ENCODE peak calls at places on chromosomes 11 and 22, in six cellular contexts. One of them, this sample, is unnamed. For H3K4me1, the result is how much of the 10 kb centered on the place peaks cover.

GRCh38 chr22:36330655-36331305 is 57.0 kb downstream of the MYH9 start:
- DNase-seq in body of pancreas: no peak
- DNase-seq in upper lobe of right lung: no peak
- DNase-seq in adrenal gland: no peak
- DNase-seq in heart right ventricle: peak
- DNase-seq in CD8-positive, alpha-beta memory T cell: no peak
- DNase-seq in this sample: no peak

GRCh38 chr11:3000032-3000961 is 8.2 kb upstream of the NAP1L4 start:
- DNase-seq in body of pancreas: peak
- DNase-seq in upper lobe of right lung: peak
- DNase-seq in adrenal gland: peak
- DNase-seq in heart right ventricle: peak
- DNase-seq in CD8-positive, alpha-beta memory T cell: no peak
- DNase-seq in this sample: no peak

GRCh38 chr11:10429526-10429925 is 25.5 kb upstream of the AMPD3 start:
- DNase-seq in body of pancreas: no peak
- DNase-seq in upper lobe of right lung: no peak
- DNase-seq in adrenal gland: no peak
- DNase-seq in heart right ventricle: no peak
- DNase-seq in CD8-positive, alpha-beta memory T cell: no peak
- DNase-seq in this sample: no peak

GRCh38 chr11:61725632-61726280 is 26.7 kb upstream of the MYRF start:
- DNase-seq in body of pancreas: no peak
- DNase-seq in upper lobe of right lung: no peak
- DNase-seq in adrenal gland: no peak
- DNase-seq in heart right ventricle: no peak
- DNase-seq in CD8-positive, alpha-beta memory T cell: no peak
- DNase-seq in this sample: no peak

GRCh38 chr11:44527476-44527875 is 38.0 kb upstream of the CD82 start:
- DNase-seq in body of pancreas: no peak
- DNase-seq in upper lobe of right lung: no peak
- DNase-seq in adrenal gland: no peak
- DNase-seq in heart right ventricle: no peak
- DNase-seq in CD8-positive, alpha-beta memory T cell: no peak
- DNase-seq in this sample: no peak

GRCh38 chr11:69445131-69445470 is 36.4 kb upstream of the LINC01488 start:
- DNase-seq in body of pancreas: no peak
- DNase-seq in upper lobe of right lung: no peak
- DNase-seq in adrenal gland: no peak
- DNase-seq in heart right ventricle: no peak
- DNase-seq in CD8-positive, alpha-beta memory T cell: peak
- DNase-seq in this sample: no peak

GRCh38 chr11:133549796-133550195 is 17.5 kb upstream of the OPCML start:
- DNase-seq in body of pancreas: no peak
- DNase-seq in upper lobe of right lung: no peak
- DNase-seq in adrenal gland: no peak
- DNase-seq in heart right ventricle: no peak
- DNase-seq in CD8-positive, alpha-beta memory T cell: no peak
- DNase-seq in this sample: no peak

GRCh38 chr22:44341431-44342346 is 28.9 kb upstream of the SHISAL1 start:
- DNase-seq in body of pancreas: no peak
- DNase-seq in upper lobe of right lung: no peak
- DNase-seq in adrenal gland: no peak
- DNase-seq in heart right ventricle: no peak
- DNase-seq in CD8-positive, alpha-beta memory T cell: no peak
- DNase-seq in this sample: no peak

GRCh38 chr22:36910461-36910860 is 3.0 kb upstream of the CSF2RB start:
- DNase-seq in body of pancreas: no peak
- DNase-seq in upper lobe of right lung: no peak
- DNase-seq in adrenal gland: no peak
- DNase-seq in heart right ventricle: no peak
- DNase-seq in CD8-positive, alpha-beta memory T cell: no peak
- DNase-seq in this sample: no peak

GRCh38 chr22:38230108-38230825 is 28.5 kb downstream of the MAFF start:
- DNase-seq in body of pancreas: peak
- DNase-seq in upper lobe of right lung: no peak
- DNase-seq in adrenal gland: no peak
- DNase-seq in heart right ventricle: no peak
- DNase-seq in CD8-positive, alpha-beta memory T cell: peak
- DNase-seq in this sample: no peak

DNA sequence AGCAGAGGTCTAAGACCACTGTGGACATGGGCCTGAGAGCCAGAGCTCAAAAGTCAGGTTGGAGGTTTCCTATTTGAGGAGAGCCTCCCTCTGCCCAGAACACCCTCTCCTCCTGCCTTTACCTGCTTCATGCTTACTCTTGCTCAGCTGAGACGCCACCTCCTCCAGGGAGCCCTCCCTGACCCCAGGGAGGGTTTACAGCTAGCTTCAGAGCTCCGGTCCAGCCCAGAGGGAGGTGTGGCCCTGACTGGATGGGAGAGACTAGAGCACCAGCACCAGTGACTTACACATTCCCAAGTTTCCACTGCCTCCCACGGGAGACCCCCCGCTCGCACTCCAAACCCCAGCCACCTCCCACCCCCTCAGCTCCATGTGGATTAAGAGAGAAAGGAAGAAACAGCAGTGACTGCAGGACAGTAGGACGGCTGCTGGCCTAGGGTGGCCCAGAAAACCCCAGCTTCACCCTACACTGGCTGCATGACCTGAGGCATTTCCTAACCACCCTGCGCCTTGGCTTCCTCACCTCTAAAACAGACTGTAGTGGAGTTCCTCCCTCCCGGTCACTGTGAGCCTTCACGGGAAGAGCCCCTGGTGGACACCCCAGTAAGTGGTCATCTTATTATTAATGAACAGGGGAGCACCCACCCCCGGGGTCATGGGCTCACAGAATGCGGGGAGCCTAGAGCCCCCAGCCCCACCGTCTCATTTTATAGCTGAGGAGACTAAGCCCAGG is 24.5 kb upstream of the PDGFB start:
- DNase-seq in body of pancreas: no peak
- DNase-seq in upper lobe of right lung: no peak
- DNase-seq in adrenal gland: no peak
- DNase-seq in heart right ventricle: no peak
- DNase-seq in CD8-positive, alpha-beta memory T cell: no peak
- DNase-seq in this sample: no peak
- H3K4me1 ChIP-seq in body of pancreas: under half
- H3K4me1 ChIP-seq in upper lobe of right lung: under half
- H3K4me1 ChIP-seq in adrenal gland: under half
- H3K4me1 ChIP-seq in heart right ventricle: under half
- H3K4me1 ChIP-seq in CD8-positive, alpha-beta memory T cell: under half
- H3K4me1 ChIP-seq in this sample: under half

DNA sequence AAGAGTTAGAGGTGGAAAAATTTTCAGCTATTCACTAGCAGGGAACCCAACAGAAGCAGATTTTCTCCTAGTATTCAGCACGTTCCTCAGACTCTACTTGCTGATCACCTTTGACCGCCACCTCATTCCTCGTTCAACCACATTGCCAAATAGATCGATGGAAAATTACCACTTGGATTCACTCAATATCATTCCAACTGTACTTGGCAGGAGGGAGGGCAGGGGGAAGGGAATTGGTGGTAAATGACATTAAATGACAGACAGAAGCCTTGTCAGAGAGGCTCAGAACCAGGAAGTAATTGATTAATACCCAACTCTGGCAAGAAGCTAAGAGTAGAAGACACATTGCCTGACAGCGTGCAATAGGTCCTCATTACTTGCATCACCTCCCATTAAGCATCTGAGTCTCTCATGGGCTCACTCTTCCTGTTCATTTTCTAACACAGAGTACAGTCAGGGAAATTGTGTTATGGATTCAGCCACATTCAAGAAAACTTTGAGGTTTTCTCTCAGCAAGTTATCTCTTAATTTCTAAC is 240.5 kb upstream of the FAT3 start:
- DNase-seq in body of pancreas: no peak
- DNase-seq in upper lobe of right lung: no peak
- DNase-seq in adrenal gland: no peak
- DNase-seq in heart right ventricle: no peak
- DNase-seq in CD8-positive, alpha-beta memory T cell: no peak
- DNase-seq in this sample: no peak
- H3K27ac ChIP-seq in body of pancreas: no peak
- H3K27ac ChIP-seq in upper lobe of right lung: no peak
- H3K27ac ChIP-seq in adrenal gland: no peak
- H3K27ac ChIP-seq in heart right ventricle: no peak
- H3K27ac ChIP-seq in CD8-positive, alpha-beta memory T cell: no peak
- H3K27ac ChIP-seq in this sample: no peak

GRCh38 chr11:78039919-78040671 is 17.0 kb upstream of the KCTD14 start:
- DNase-seq in body of pancreas: peak
- DNase-seq in upper lobe of right lung: peak
- DNase-seq in adrenal gland: peak
- DNase-seq in heart right ventricle: peak
- DNase-seq in CD8-positive, alpha-beta memory T cell: no peak
- DNase-seq in this sample: no peak
- H3K4me3 ChIP-seq in body of pancreas: no peak
- H3K4me3 ChIP-seq in upper lobe of right lung: no peak
- H3K4me3 ChIP-seq in adrenal gland: no peak
- H3K4me3 ChIP-seq in heart right ventricle: peak
- H3K4me3 ChIP-seq in CD8-positive, alpha-beta memory T cell: no peak
- H3K4me3 ChIP-seq in this sample: no peak

GRCh38 chr11:114060402-114061052 is 1.0 kb downstream of the ZBTB16 start:
- DNase-seq in body of pancreas: peak
- DNase-seq in upper lobe of right lung: peak
- DNase-seq in adrenal gland: peak
- DNase-seq in heart right ventricle: peak
- DNase-seq in CD8-positive, alpha-beta memory T cell: peak
- DNase-seq in this sample: no peak
- H3K4me1 ChIP-seq in body of pancreas: half or more
- H3K4me1 ChIP-seq in upper lobe of right lung: under half
- H3K4me1 ChIP-seq in adrenal gland: under half
- H3K4me1 ChIP-seq in heart right ventricle: half or more
- H3K4me1 ChIP-seq in CD8-positive, alpha-beta memory T cell: under half
- H3K4me1 ChIP-seq in this sample: under half

This sample was measured in iPS DF 6.9.